ENCODE peak calls at places on chromosomes 12 and 14, in nine cellular contexts. L is GOT3; M is activated CD8-positive, alpha-beta T cell treated with anti-CD3 and anti-CD28 coated beads for 36 hours; S is H54; K is T-helper 2 cell; X is NCI-H69; T is kidney epithelial cell; Y is stimulated activated CD8-positive, alpha-beta memory T cell treated with anti-CD3 and anti-CD28 coated beads, Interleukin-15, amount 100 ng/mL, for 1 hour; A is kidney. W is an unnamed sample.

GRCh38 chr12:128607606-128608005 is 216.2 kb downstream of the SLC15A4 start:
- DNase-seq in X (no peak), Y (no peak), S (no peak), K (no peak), M (no peak), A (no peak), T (peak), L (no peak), W (no peak)

GRCh38 chr12:124927325-124928094 is 13.1 kb upstream of the UBC start:
- DNase-seq in L (no peak), T (no peak), Y (peak), A (peak), S (no peak), X (no peak), K (peak), M (peak), W (no peak)

GRCh38 chr12:9925746-9926393 is 6.3 kb downstream of the CLEC2A start:
- DNase-seq in T (peak), X (peak), K (no peak), M (peak), S (peak), A (no peak), Y (no peak), L (no peak), W (no peak)

GRCh38 chr14:74979442-74980397 is 23.0 kb upstream of the EIF2B2 start:
- DNase-seq in Y (no peak), T (no peak), S (no peak), A (peak), L (no peak), K (no peak), X (peak), M (no peak), W (no peak)

GRCh38 chr14:103102689-103103260 is 8.2 kb downstream of the EXOC3L4 start:
- DNase-seq in S (no peak), T (no peak), L (no peak), X (no peak), Y (no peak), K (no peak), M (no peak), A (peak), W (no peak)

GRCh38 chr12:27899151-27899661 is 73.3 kb downstream of the PTHLH start:
- DNase-seq in A (no peak), K (no peak), Y (no peak), T (peak), X (no peak), M (no peak), S (peak), L (no peak), W (no peak)

GRCh38 chr14:33475623-33476022 is 475.3 kb downstream of the EGLN3 start:
- DNase-seq in M (peak), K (no peak), A (no peak), T (peak), L (no peak), S (peak), X (peak), Y (no peak), W (no peak)

GRCh38 chr14:77859934-77860570 is 60.1 kb downstream of the ADCK1 start:
- DNase-seq in M (no peak), Y (no peak), K (no peak), X (peak), S (no peak), T (no peak), A (no peak), L (no peak), W (no peak)

GRCh38 chr14:59184396-59184795 is 4.1 kb upstream of the DAAM1 start:
- DNase-seq in Y (no peak), T (no peak), S (no peak), K (no peak), M (no peak), A (no peak), X (no peak), L (no peak), W (no peak)

GRCh38 chr12:19129486-19130223 is at the start of gene PLEKHA5:
- DNase-seq in L (no peak), M (peak), A (peak), X (peak), T (no peak), Y (no peak), K (no peak), S (peak), W (no peak)

GRCh38 chr14:59638885-59639284 is 62.3 kb upstream of the CCDC175 start:
- DNase-seq in S (no peak), L (no peak), M (no peak), A (no peak), X (no peak), K (no peak), Y (no peak), T (no peak), W (no peak)

GRCh38 chr14:100504372-100505078 is 82.7 kb downstream of the BEGAIN start:
- DNase-seq in Y (no peak), X (peak), L (no peak), A (no peak), K (no peak), M (no peak), S (peak), T (no peak), W (no peak)

GRCh38 chr14:70885343-70886014 is 21.8 kb upstream of the PCNX1 start:
- DNase-seq in M (peak), S (no peak), K (no peak), A (no peak), Y (no peak), X (no peak), L (no peak), T (no peak), W (no peak)

GRCh38 chr12:42162198-42162597 is 17.5 kb upstream of the GXYLT1 start:
- DNase-seq in L (no peak), K (no peak), A (no peak), Y (no peak), M (no peak), X (no peak), S (no peak), T (no peak), W (no peak)

GRCh38 chr12:94550964-94551363 is 91.3 kb upstream of the CEP83 start:
- DNase-seq in L (no peak), A (no peak), Y (no peak), M (no peak), X (no peak), K (no peak), T (no peak), S (no peak), W (no peak)

GRCh38 chr14:101109981-101110728 is 206.6 kb upstream of the RTL1 start:
- DNase-seq in L (no peak), Y (no peak), X (peak), T (no peak), S (no peak), M (no peak), K (no peak), A (peak), W (no peak)

GRCh38 chr14:79837699-79838098 is 373.6 kb downstream of the DIO2 start:
- DNase-seq in L (no peak), X (no peak), M (no peak), S (no peak), Y (no peak), A (no peak), K (no peak), T (no peak), W (no peak)

GRCh38 chr14:61034416-61035100 is 53.5 kb downstream of the SLC38A6 start:
- DNase-seq in X (peak), T (no peak), L (no peak), S (no peak), A (no peak), K (no peak), M (no peak), Y (no peak), W (no peak)

GRCh38 chr14:106378191-106378590 is 851.8 kb downstream of the TMEM121 start:
- DNase-seq in M (peak), S (no peak), T (no peak), X (no peak), K (peak), Y (no peak), A (no peak), L (no peak), W (no peak)

GRCh38 chr12:112107728-112108447 is 695 bp downstream of the NAA25 start:
- DNase-seq in X (peak), K (peak), M (peak), S (no peak), A (no peak), Y (no peak), L (no peak), T (no peak), W (peak)

GRCh38 chr14:37253905-37254304 is 56.2 kb downstream of the MIPOL1 start:
- DNase-seq in T (no peak), K (no peak), S (no peak), X (peak), M (no peak), Y (no peak), L (no peak), A (no peak), W (no peak)

GRCh38 chr12:132465269-132466190 is 24.4 kb upstream of the FBRSL1 start:
- DNase-seq in S (peak), X (peak), T (no peak), Y (no peak), K (no peak), A (peak), L (no peak), M (no peak), W (no peak)

GRCh38 chr12:42590324-42590934 is 883 bp upstream of the PRICKLE1 start:
- DNase-seq in K (no peak), L (no peak), X (peak), T (no peak), A (peak), M (peak), Y (no peak), S (peak), W (no peak)

GRCh38 chr12:105064564-105065222 is 19.6 kb downstream of the ALDH1L2 start:
- DNase-seq in X (peak), K (no peak), Y (no peak), L (no peak), M (no peak), A (no peak), S (no peak), T (no peak), W (no peak)

GRCh38 chr12:100163416-100164152 is 20.9 kb upstream of the BLTP3B start:
- DNase-seq in L (peak), M (peak), Y (peak), S (peak), T (no peak), X (peak), A (peak), K (peak), W (no peak)

GRCh38 chr14:86420131-86420530 is 890.2 kb downstream of the FLRT2 start:
- DNase-seq in M (no peak), Y (no peak), A (no peak), X (no peak), T (no peak), L (no peak), S (no peak), K (no peak), W (no peak)

GRCh38 chr14:89743828-89744227 is 210.7 kb downstream of the EFCAB11 start:
- DNase-seq in T (no peak), A (no peak), M (no peak), S (no peak), K (no peak), Y (no peak), X (no peak), L (no peak), W (no peak)

GRCh38 chr14:64730061-64730440 is 25.8 kb downstream of the PLEKHG3 start:
- DNase-seq in L (no peak), S (no peak), X (no peak), K (no peak), Y (no peak), T (no peak), M (no peak), A (peak), W (no peak)

GRCh38 chr12:118488034-118488433 is 111.7 kb downstream of the SUDS3 start:
- DNase-seq in Y (no peak), A (no peak), M (no peak), S (no peak), T (no peak), L (no peak), K (no peak), X (no peak), W (no peak)

GRCh38 chr14:100305446-100306255 is 593 bp downstream of the SLC25A29 start:
- DNase-seq in T (no peak), A (peak), M (peak), K (peak), Y (no peak), X (peak), S (peak), L (no peak), W (no peak)

GRCh38 chr12:77294016-77294415 is 228.6 kb upstream of the E2F7 start:
- DNase-seq in S (no peak), M (no peak), L (no peak), T (peak), A (no peak), X (no peak), Y (no peak), K (no peak), W (no peak)

GRCh38 chr12:3236345-3237153 is 159.4 kb downstream of the TSPAN9 start:
- DNase-seq in L (no peak), K (no peak), M (peak), T (peak), X (peak), Y (no peak), S (peak), A (no peak), W (no peak)

GRCh38 chr14:105853907-105854599 is 327.7 kb downstream of the TMEM121 start:
- DNase-seq in L (no peak), M (no peak), K (no peak), Y (no peak), X (no peak), S (no peak), T (no peak), A (no peak), W (no peak)

GRCh38 chr12:42097971-42098370 is 46.7 kb downstream of the GXYLT1 start:
- DNase-seq in M (peak), S (no peak), Y (no peak), T (no peak), X (no peak), A (no peak), L (no peak), K (no peak), W (no peak)

GRCh38 chr14:96090441-96091148 is 51.4 kb downstream of the C14orf132 start:
- DNase-seq in X (peak), A (peak), T (no peak), M (no peak), K (no peak), Y (no peak), L (no peak), S (no peak), W (no peak)

GRCh38 chr14:36402867-36403266 is 82.4 kb upstream of the MBIP start:
- DNase-seq in T (no peak), X (no peak), A (no peak), M (no peak), K (no peak), L (no peak), Y (no peak), S (no peak), W (no peak)

GRCh38 chr12:30025317-30025716 is 241.6 kb upstream of the TMTC1 start:
- DNase-seq in L (no peak), X (no peak), M (no peak), T (no peak), Y (no peak), K (no peak), A (no peak), S (no peak), W (no peak)

W was measured in SIG-M5.